ENCODE peak calls at places on chromosome 21, in seven cellular contexts. One of them, this sample, is unnamed.

GRCh38 chr21:36661511-36662309 is 37.2 kb upstream of the SIM2 start:
- DNase-seq in BE2C: peak; percentile 50
- DNase-seq in GM23338: peak; percentile 78
- DNase-seq in left ventricle myocardium inferior: no peak
- DNase-seq in A549: peak; percentile 54
- DNase-seq in psoas muscle: peak; percentile 18
- DNase-seq in astrocyte of the cerebellum: peak; percentile 23
- DNase-seq in this sample: no peak

GRCh38 chr21:37407719-37408455 is 41.3 kb downstream of the DYRK1A start:
- DNase-seq in BE2C: no peak
- DNase-seq in GM23338: no peak
- DNase-seq in left ventricle myocardium inferior: no peak
- DNase-seq in A549: no peak
- DNase-seq in psoas muscle: no peak
- DNase-seq in astrocyte of the cerebellum: no peak
- DNase-seq in this sample: no peak

GRCh38 chr21:28337319-28337718 is 655.4 kb downstream of the LTN1 start:
- DNase-seq in BE2C: no peak
- DNase-seq in GM23338: peak; percentile 45
- DNase-seq in left ventricle myocardium inferior: no peak
- DNase-seq in A549: peak; percentile 11
- DNase-seq in psoas muscle: no peak
- DNase-seq in astrocyte of the cerebellum: peak; percentile 61
- DNase-seq in this sample: no peak

GRCh38 chr21:37849703-37850102 is 66.6 kb downstream of the KCNJ6 start:
- DNase-seq in BE2C: no peak
- DNase-seq in GM23338: peak; percentile 47
- DNase-seq in left ventricle myocardium inferior: no peak
- DNase-seq in A549: no peak
- DNase-seq in psoas muscle: no peak
- DNase-seq in astrocyte of the cerebellum: peak; percentile 50
- DNase-seq in this sample: peak; percentile 15

GRCh38 chr21:39908265-39908923 is 41.2 kb downstream of the PCP4 start:
- DNase-seq in BE2C: no peak
- DNase-seq in GM23338: peak; percentile 54
- DNase-seq in left ventricle myocardium inferior: no peak
- DNase-seq in A549: no peak
- DNase-seq in psoas muscle: no peak
- DNase-seq in astrocyte of the cerebellum: no peak
- DNase-seq in this sample: no peak

GRCh38 chr21:46434322-46434958 is 24.3 kb upstream of the DIP2A start:
- DNase-seq in BE2C: no peak
- DNase-seq in GM23338: no peak
- DNase-seq in left ventricle myocardium inferior: no peak
- DNase-seq in A549: no peak
- DNase-seq in psoas muscle: no peak
- DNase-seq in astrocyte of the cerebellum: no peak
- DNase-seq in this sample: no peak

GRCh38 chr21:28111151-28111619 is 881.5 kb downstream of the LTN1 start:
- DNase-seq in BE2C: peak; percentile 83
- DNase-seq in GM23338: no peak
- DNase-seq in left ventricle myocardium inferior: peak; percentile 67
- DNase-seq in A549: no peak
- DNase-seq in psoas muscle: peak; percentile 19
- DNase-seq in astrocyte of the cerebellum: peak; percentile 94
- DNase-seq in this sample: peak; percentile 99

GRCh38 chr21:36487641-36488307 is 7.9 kb upstream of the CLDN14 start:
- DNase-seq in BE2C: no peak
- DNase-seq in GM23338: no peak
- DNase-seq in left ventricle myocardium inferior: no peak
- DNase-seq in A549: no peak
- DNase-seq in psoas muscle: no peak
- DNase-seq in astrocyte of the cerebellum: peak; percentile 39
- DNase-seq in this sample: no peak

GRCh38 chr21:20994790-20995189 is 3.4 kb upstream of the NCAM2 start:
- DNase-seq in BE2C: no peak
- DNase-seq in GM23338: no peak
- DNase-seq in left ventricle myocardium inferior: no peak
- DNase-seq in A549: no peak
- DNase-seq in psoas muscle: no peak
- DNase-seq in astrocyte of the cerebellum: no peak
- DNase-seq in this sample: no peak

GRCh38 chr21:29084372-29084771 is 10.9 kb upstream of the CCT8 start:
- DNase-seq in BE2C: no peak
- DNase-seq in GM23338: no peak
- DNase-seq in left ventricle myocardium inferior: no peak
- DNase-seq in A549: no peak
- DNase-seq in psoas muscle: no peak
- DNase-seq in astrocyte of the cerebellum: no peak
- DNase-seq in this sample: no peak

GRCh38 chr21:40242586-40242985 is 375.3 kb downstream of the PCP4 start:
- DNase-seq in BE2C: no peak
- DNase-seq in GM23338: no peak
- DNase-seq in left ventricle myocardium inferior: no peak
- DNase-seq in A549: no peak
- DNase-seq in psoas muscle: no peak
- DNase-seq in astrocyte of the cerebellum: no peak
- DNase-seq in this sample: no peak

GRCh38 chr21:31557956-31558838 is 101.3 kb upstream of the SOD1 start:
- DNase-seq in BE2C: peak; percentile 30
- DNase-seq in GM23338: peak; percentile 57
- DNase-seq in left ventricle myocardium inferior: no peak
- DNase-seq in A549: no peak
- DNase-seq in psoas muscle: peak; percentile 22
- DNase-seq in astrocyte of the cerebellum: no peak
- DNase-seq in this sample: no peak

GRCh38 chr21:37787456-37787855 is 128.8 kb downstream of the KCNJ6 start:
- DNase-seq in BE2C: no peak
- DNase-seq in GM23338: no peak
- DNase-seq in left ventricle myocardium inferior: no peak
- DNase-seq in A549: peak; percentile 53
- DNase-seq in psoas muscle: no peak
- DNase-seq in astrocyte of the cerebellum: peak; percentile 73
- DNase-seq in this sample: peak; percentile 42

GRCh38 chr21:15741510-15741909 is 11.7 kb downstream of the USP25 start:
- DNase-seq in BE2C: no peak
- DNase-seq in GM23338: no peak
- DNase-seq in left ventricle myocardium inferior: no peak
- DNase-seq in A549: no peak
- DNase-seq in psoas muscle: no peak
- DNase-seq in astrocyte of the cerebellum: peak; percentile 76
- DNase-seq in this sample: no peak

GRCh38 chr21:37551406-37552355 is 185.1 kb downstream of the DYRK1A start:
- DNase-seq in BE2C: no peak
- DNase-seq in GM23338: no peak
- DNase-seq in left ventricle myocardium inferior: no peak
- DNase-seq in A549: no peak
- DNase-seq in psoas muscle: peak; percentile 71
- DNase-seq in astrocyte of the cerebellum: no peak
- DNase-seq in this sample: no peak

GRCh38 chr21:35556536-35556935 is 503.8 kb downstream of the SETD4 start:
- DNase-seq in BE2C: no peak
- DNase-seq in GM23338: no peak
- DNase-seq in left ventricle myocardium inferior: no peak
- DNase-seq in A549: no peak
- DNase-seq in psoas muscle: no peak
- DNase-seq in astrocyte of the cerebellum: no peak
- DNase-seq in this sample: no peak

GRCh38 chr21:32457360-32457840 is 44.9 kb downstream of the EVA1C start:
- DNase-seq in BE2C: peak; percentile 41
- DNase-seq in GM23338: peak; percentile 11
- DNase-seq in left ventricle myocardium inferior: peak; percentile 43
- DNase-seq in A549: peak; percentile 74
- DNase-seq in psoas muscle: peak; percentile 30
- DNase-seq in astrocyte of the cerebellum: no peak
- DNase-seq in this sample: no peak

GRCh38 chr21:41366522-41367151 is 4.8 kb downstream of the MX2 start:
- DNase-seq in BE2C: no peak
- DNase-seq in GM23338: no peak
- DNase-seq in left ventricle myocardium inferior: no peak
- DNase-seq in A549: peak; percentile 74
- DNase-seq in psoas muscle: peak; percentile 41
- DNase-seq in astrocyte of the cerebellum: no peak
- DNase-seq in this sample: no peak

GRCh38 chr21:36749935-36750578 is 51.1 kb downstream of the SIM2 start:
- DNase-seq in BE2C: no peak
- DNase-seq in GM23338: peak; percentile 98
- DNase-seq in left ventricle myocardium inferior: no peak
- DNase-seq in A549: peak; percentile 56
- DNase-seq in psoas muscle: no peak
- DNase-seq in astrocyte of the cerebellum: peak; percentile 29
- DNase-seq in this sample: peak; percentile 84

GRCh38 chr21:37574751-37575150 is 208.2 kb downstream of the DYRK1A start:
- DNase-seq in BE2C: no peak
- DNase-seq in GM23338: no peak
- DNase-seq in left ventricle myocardium inferior: no peak
- DNase-seq in A549: no peak
- DNase-seq in psoas muscle: no peak
- DNase-seq in astrocyte of the cerebellum: no peak
- DNase-seq in this sample: no peak

GRCh38 chr21:44967082-44968047 is 27.5 kb downstream of the SLX9 start:
- DNase-seq in BE2C: no peak
- DNase-seq in GM23338: no peak
- DNase-seq in left ventricle myocardium inferior: no peak
- DNase-seq in A549: no peak
- DNase-seq in psoas muscle: no peak
- DNase-seq in astrocyte of the cerebellum: no peak
- DNase-seq in this sample: no peak
- H3K4me3 ChIP-seq in BE2C: no peak overlapping the region
- H3K4me3 ChIP-seq in GM23338: no peak overlapping the region
- H3K4me3 ChIP-seq in left ventricle myocardium inferior: peak overlapping the region; percentile 14
- H3K4me3 ChIP-seq in A549: no peak overlapping the region
- H3K4me3 ChIP-seq in psoas muscle: peak overlapping the region; percentile 18
- H3K4me3 ChIP-seq in astrocyte of the cerebellum: no peak overlapping the region
- H3K4me3 ChIP-seq in this sample: no peak overlapping the region

DNA sequence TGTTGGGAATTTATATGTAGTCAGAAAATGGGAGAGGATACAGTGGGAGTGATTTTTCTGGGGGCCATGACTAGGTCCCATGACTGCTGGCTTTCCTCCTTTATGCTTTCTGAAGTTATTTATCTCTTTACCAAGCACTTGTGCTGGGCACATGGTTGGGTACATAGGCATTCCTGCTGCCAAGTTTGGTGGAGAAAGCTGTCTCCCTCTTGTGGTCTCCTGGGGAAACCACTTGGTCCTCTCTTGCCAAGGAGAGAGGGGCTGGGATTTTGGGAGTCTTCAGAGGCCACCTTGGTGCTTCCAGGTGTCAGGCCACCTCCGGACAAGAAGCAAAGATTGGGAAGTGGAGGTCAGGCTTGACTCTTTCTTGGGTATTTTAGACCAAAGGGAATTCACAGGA is 120.2 kb upstream of the KCNE2 start:
- DNase-seq in BE2C: peak; percentile 29
- DNase-seq in GM23338: peak; percentile 72
- DNase-seq in left ventricle myocardium inferior: no peak
- DNase-seq in A549: peak; percentile 16
- DNase-seq in psoas muscle: no peak
- DNase-seq in astrocyte of the cerebellum: no peak
- DNase-seq in this sample: no peak
- TF ChIP-seq CTCF in BE2C: peak; percentile 71
- TF ChIP-seq CTCF in GM23338: peak; percentile 74
- TF ChIP-seq CTCF in left ventricle myocardium inferior: peak; percentile 45
- TF ChIP-seq CTCF in A549: no peak
- TF ChIP-seq CTCF in psoas muscle: no peak
- TF ChIP-seq CTCF in astrocyte of the cerebellum: peak; percentile 60
- TF ChIP-seq CTCF in this sample: peak; percentile 69

GRCh38 chr21:42654913-42655796 is 1.7 kb downstream of the PDE9A start:
- DNase-seq in BE2C: no peak
- DNase-seq in GM23338: no peak
- DNase-seq in left ventricle myocardium inferior: no peak
- DNase-seq in A549: no peak
- DNase-seq in psoas muscle: no peak
- DNase-seq in astrocyte of the cerebellum: no peak
- DNase-seq in this sample: no peak

GRCh38 chr21:42652527-42653491 is 612 bp upstream of the PDE9A start:
- DNase-seq in BE2C: peak; percentile 72
- DNase-seq in GM23338: peak; percentile 68
- DNase-seq in left ventricle myocardium inferior: peak; percentile 64
- DNase-seq in A549: peak; percentile 53
- DNase-seq in psoas muscle: peak; percentile 73
- DNase-seq in astrocyte of the cerebellum: no peak
- DNase-seq in this sample: no peak

GRCh38 chr21:42653492-42654061 is at the start of gene PDE9A:
- DNase-seq in BE2C: peak; percentile 61
- DNase-seq in GM23338: peak; percentile 80
- DNase-seq in left ventricle myocardium inferior: no peak
- DNase-seq in A549: no peak
- DNase-seq in psoas muscle: peak; percentile 31
- DNase-seq in astrocyte of the cerebellum: no peak
- DNase-seq in this sample: no peak

GRCh38 chr21:42655797-42656770 is 2.7 kb downstream of the PDE9A start:
- DNase-seq in BE2C: no peak
- DNase-seq in GM23338: peak; percentile 47
- DNase-seq in left ventricle myocardium inferior: no peak
- DNase-seq in A549: no peak
- DNase-seq in psoas muscle: no peak
- DNase-seq in astrocyte of the cerebellum: no peak
- DNase-seq in this sample: no peak

GRCh38 chr21:42654179-42654912 is 925 bp downstream of the PDE9A start:
- DNase-seq in BE2C: no peak
- DNase-seq in GM23338: peak; percentile 76
- DNase-seq in left ventricle myocardium inferior: no peak
- DNase-seq in A549: peak; percentile 26
- DNase-seq in psoas muscle: no peak
- DNase-seq in astrocyte of the cerebellum: no peak
- DNase-seq in this sample: no peak
- H3K4me3 ChIP-seq in BE2C: peak overlapping the region; percentile 80
- H3K4me3 ChIP-seq in GM23338: peak overlapping the region; percentile 83
- H3K4me3 ChIP-seq in left ventricle myocardium inferior: peak overlapping the region; percentile 80
- H3K4me3 ChIP-seq in A549: peak overlapping the region; percentile 77
- H3K4me3 ChIP-seq in psoas muscle: peak overlapping the region; percentile 66
- H3K4me3 ChIP-seq in astrocyte of the cerebellum: peak overlapping the region; percentile 16
- H3K4me3 ChIP-seq in this sample: peak overlapping the region; percentile 43

GRCh38 chr21:17397703-17398102 is 115.1 kb upstream of the CXADR start:
- DNase-seq in BE2C: no peak
- DNase-seq in GM23338: no peak
- DNase-seq in left ventricle myocardium inferior: no peak
- DNase-seq in A549: no peak
- DNase-seq in psoas muscle: no peak
- DNase-seq in astrocyte of the cerebellum: no peak
- DNase-seq in this sample: no peak

GRCh38 chr21:17406202-17406601 is 106.6 kb upstream of the CXADR start:
- DNase-seq in BE2C: no peak
- DNase-seq in GM23338: no peak
- DNase-seq in left ventricle myocardium inferior: no peak
- DNase-seq in A549: no peak
- DNase-seq in psoas muscle: no peak
- DNase-seq in astrocyte of the cerebellum: no peak
- DNase-seq in this sample: peak; percentile 9

DNA sequence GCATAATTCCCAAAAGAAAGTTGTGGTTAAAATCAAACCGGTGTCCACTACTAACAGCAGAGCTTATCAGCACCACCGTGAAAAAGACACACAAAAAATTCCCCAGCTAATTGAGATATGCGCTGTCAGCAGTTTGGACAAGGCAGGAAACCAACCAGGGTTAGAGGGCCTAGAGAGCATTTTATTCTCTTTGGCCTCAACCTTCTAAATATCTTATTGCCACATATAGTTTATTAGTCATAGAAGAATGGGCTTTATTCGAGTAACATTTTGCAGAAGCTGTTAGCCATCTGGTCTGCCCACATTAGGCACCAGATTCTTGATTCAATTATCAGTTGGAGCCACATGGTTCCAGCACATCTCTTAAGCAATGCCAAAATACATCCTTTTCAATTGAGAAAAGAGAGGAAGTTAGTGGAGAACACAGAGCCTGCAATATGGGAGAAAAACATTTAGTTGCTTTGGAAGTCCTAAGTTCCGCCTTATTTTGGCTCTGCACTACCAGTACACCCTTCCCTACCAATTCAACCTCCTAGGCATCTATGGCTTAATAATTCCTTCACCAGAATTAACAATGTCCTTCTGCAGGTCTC is 109.9 kb upstream of the CXADR start:
- DNase-seq in BE2C: no peak
- DNase-seq in GM23338: no peak
- DNase-seq in left ventricle myocardium inferior: no peak
- DNase-seq in A549: no peak
- DNase-seq in psoas muscle: no peak
- DNase-seq in astrocyte of the cerebellum: no peak
- DNase-seq in this sample: no peak
- TF ChIP-seq CTCF in BE2C: no peak
- TF ChIP-seq CTCF in GM23338: no peak
- TF ChIP-seq CTCF in left ventricle myocardium inferior: no peak
- TF ChIP-seq CTCF in A549: no peak
- TF ChIP-seq CTCF in psoas muscle: no peak
- TF ChIP-seq CTCF in astrocyte of the cerebellum: no peak
- TF ChIP-seq CTCF in this sample: no peak